ENCODE peak calls at places on chromosome 4, in five cellular contexts. B is astrocyte of the spinal cord, L is heart left ventricle, H is fibroblast of lung, X is tibial nerve. P is an unnamed sample.

GRCh38 chr4:2835978-2836377 is 7.7 kb upstream of the ADD1 start:
- DNase-seq in B (no peak), L (no peak), H (no peak), X (peak), P (no peak)

GRCh38 chr4:116101321-116101720 is 984.1 kb downstream of the TRAM1L1 start:
- DNase-seq in B (no peak), L (no peak), H (no peak), X (no peak), P (no peak)

GRCh38 chr4:86055898-86056297 is 304.0 kb downstream of the MAPK10 start:
- DNase-seq in B (peak), L (no peak), H (peak), X (no peak), P (no peak)

GRCh38 chr4:143308377-143308776 is 28.3 kb upstream of the GAB1 start:
- DNase-seq in B (no peak), L (no peak), H (no peak), X (no peak), P (no peak)

GRCh38 chr4:169311643-169312365 is 41.0 kb upstream of the SH3RF1 start:
- DNase-seq in B (peak), L (peak), H (peak), X (no peak), P (peak)

GRCh38 chr4:181890031-181890430 is 353.2 kb upstream of the TENM3 start:
- DNase-seq in B (no peak), L (no peak), H (no peak), X (no peak), P (no peak)

GRCh38 chr4:87188063-87188462 is 32.4 kb downstream of the KLHL8 start:
- DNase-seq in B (peak), L (no peak), H (no peak), X (no peak), P (no peak)

GRCh38 chr4:40923326-40924095 is 173.8 kb downstream of the NSUN7 start:
- DNase-seq in B (no peak), L (no peak), H (no peak), X (no peak), P (no peak)

GRCh38 chr4:128390475-128390996 is 102.9 kb upstream of the PGRMC2 start:
- DNase-seq in B (no peak), L (no peak), H (no peak), X (no peak), P (no peak)

GRCh38 chr4:147194107-147194506 is 248.4 kb upstream of the TTC29 start:
- DNase-seq in B (no peak), L (peak), H (peak), X (no peak), P (no peak)

GRCh38 chr4:23384741-23385140 is 505.1 kb downstream of the PPARGC1A start:
- DNase-seq in B (peak), L (no peak), H (peak), X (no peak), P (no peak)

GRCh38 chr4:31237242-31237641 is 517.1 kb downstream of the PCDH7 start:
- DNase-seq in B (peak), L (no peak), H (peak), X (no peak), P (no peak)

GRCh38 chr4:139317635-139318034 is 15.4 kb upstream of the NDUFC1 start:
- DNase-seq in B (no peak), L (no peak), H (no peak), X (no peak), P (no peak)

GRCh38 chr4:145843148-145843547 is 95.5 kb downstream of the ZNF827 start:
- DNase-seq in B (peak), L (no peak), H (peak), X (no peak), P (no peak)

GRCh38 chr4:70993181-70994068 is at the start of gene DCK:
- DNase-seq in B (peak), L (peak), H (peak), X (peak), P (peak)

GRCh38 chr4:176838611-176839411 is 46.1 kb upstream of the VEGFC start:
- DNase-seq in B (peak), L (peak), H (peak), X (no peak), P (no peak)

GRCh38 chr4:26871611-26872010 is 11.0 kb downstream of the STIM2 start:
- DNase-seq in B (no peak), L (no peak), H (peak), X (no peak), P (no peak)

GRCh38 chr4:70559216-70559830 is 32.7 kb upstream of the AMBN start:
- DNase-seq in B (peak), L (peak), H (peak), X (no peak), P (peak)

GRCh38 chr4:1744552-1744951 is 23.2 kb downstream of the TACC3 start:
- DNase-seq in B (no peak), L (no peak), H (no peak), X (no peak), P (no peak)

GRCh38 chr4:3215256-3215655 is 33.7 kb upstream of the MSANTD1 start:
- DNase-seq in B (no peak), L (no peak), H (no peak), X (no peak), P (peak)

GRCh38 chr4:1373892-1374705 is 27.1 kb downstream of the UVSSA start:
- DNase-seq in B (no peak), L (no peak), H (no peak), X (no peak), P (peak)

GRCh38 chr4:157076578-157076947 is 613 bp downstream of the GLRB start:
- DNase-seq in B (no peak), L (no peak), H (no peak), X (no peak), P (peak)

GRCh38 chr4:95580226-95580625 is 31.5 kb upstream of the UNC5C start:
- DNase-seq in B (no peak), L (no peak), H (no peak), X (no peak), P (no peak)

GRCh38 chr4:153573881-153574807 is 108.0 kb downstream of the TMEM131L start:
- DNase-seq in B (peak), L (peak), H (peak), X (peak), P (no peak)

DNA sequence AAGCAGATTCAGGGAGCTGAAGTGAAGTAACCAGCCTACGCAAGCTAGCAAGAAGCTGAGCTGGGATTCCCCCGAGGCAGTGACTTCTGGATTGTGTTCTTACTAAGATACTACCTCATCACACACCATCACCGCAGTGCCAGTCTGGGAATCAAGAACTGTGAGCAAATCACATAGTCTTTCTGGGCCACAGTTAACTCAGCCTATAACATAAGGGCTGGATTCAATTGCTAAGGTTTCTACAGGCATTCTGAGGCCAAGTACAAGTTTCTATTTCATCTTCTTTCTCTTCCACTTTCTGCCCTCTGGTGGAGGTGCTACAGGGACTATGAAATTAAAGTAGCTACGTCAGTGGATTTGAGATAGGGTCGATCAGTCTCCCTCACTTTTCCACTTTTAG is 1.4 kb upstream of the CORIN start:
- DNase-seq in B (peak), L (no peak), H (peak), X (no peak), P (peak)
- TF ChIP-seq CTCF in B (peak), L (peak), H (peak), X (no peak), P (no peak)

DNA sequence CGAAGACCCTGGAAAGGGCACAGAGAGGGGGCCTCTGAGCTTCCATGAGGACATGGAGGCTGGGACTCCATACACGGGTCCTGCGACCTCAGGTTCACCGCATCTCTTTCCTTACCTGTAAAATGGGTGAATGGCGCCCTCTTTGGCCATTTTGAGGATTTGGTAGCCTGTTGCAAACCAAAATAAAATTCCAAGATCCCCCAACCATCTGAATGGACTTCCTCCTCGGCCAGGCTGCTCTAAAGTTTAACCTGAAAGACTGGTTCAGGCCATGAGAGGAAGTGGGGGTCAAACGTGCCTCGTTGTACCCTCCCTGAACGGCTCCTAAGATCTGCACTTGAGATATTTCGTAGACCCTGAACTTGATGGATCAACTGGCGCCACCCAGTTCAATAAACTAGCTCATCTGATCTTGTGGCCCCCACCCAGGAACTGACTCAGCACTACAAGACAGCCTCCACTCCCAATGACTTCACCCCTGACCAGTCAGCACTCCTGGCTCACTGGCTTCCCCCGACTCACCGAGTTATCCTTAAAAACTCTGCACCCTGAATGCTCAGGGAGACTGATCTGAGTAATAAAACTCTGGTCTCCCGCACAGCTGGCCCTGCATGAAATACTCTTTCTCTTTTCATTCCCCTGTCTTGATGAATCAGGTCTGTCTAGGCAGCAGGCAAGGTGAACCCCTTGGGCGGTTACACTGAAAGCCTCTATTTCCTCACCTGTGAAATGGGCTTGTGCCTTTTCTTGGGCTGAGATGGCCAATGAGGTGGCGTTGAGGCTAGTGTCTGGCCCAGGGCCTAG is 32.9 kb upstream of the GPR78 start:
- DNase-seq in B (no peak), L (no peak), H (peak), X (no peak), P (no peak)
- TF ChIP-seq CTCF in B (peak), L (peak), H (peak), X (no peak), P (no peak)

GRCh38 chr4:83252782-83253405 is 31.7 kb downstream of the COQ2 start:
- DNase-seq in B (peak), L (peak), H (peak), X (no peak), P (peak)
- TF ChIP-seq CTCF in B (peak), L (peak), H (peak), X (peak), P (peak)

DNA sequence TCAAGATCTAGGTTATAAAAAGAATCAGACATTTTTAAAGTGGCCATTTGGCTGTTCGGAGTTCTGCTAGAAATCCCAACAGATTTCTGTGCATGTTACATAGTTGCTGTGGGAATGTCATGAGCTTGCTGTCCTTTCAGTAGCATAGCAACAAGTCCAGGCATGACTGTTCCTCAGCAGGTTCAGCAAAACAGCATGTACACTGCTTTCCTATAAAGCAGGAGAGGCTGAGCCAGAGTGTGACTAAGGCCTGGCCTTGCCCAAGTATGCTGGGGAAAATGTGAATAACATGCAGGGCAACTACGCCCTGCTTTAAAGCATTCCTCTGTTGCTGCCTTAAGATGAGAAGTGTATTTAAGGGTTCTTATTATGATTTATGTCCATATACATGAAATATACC is 217.1 kb upstream of the SMIM31 start:
- DNase-seq in B (peak), L (no peak), H (peak), X (no peak), P (no peak)
- TF ChIP-seq CTCF in B (no peak), L (no peak), H (no peak), X (no peak), P (no peak)

GRCh38 chr4:159483110-159483509 is 380.2 kb downstream of the RAPGEF2 start:
- DNase-seq in B (no peak), L (no peak), H (no peak), X (no peak), P (no peak)

GRCh38 chr4:159484861-159485260 is 382.0 kb downstream of the RAPGEF2 start:
- DNase-seq in B (no peak), L (no peak), H (no peak), X (no peak), P (no peak)

GRCh38 chr4:159481936-159482335 is 379.1 kb downstream of the RAPGEF2 start:
- DNase-seq in B (no peak), L (no peak), H (no peak), X (no peak), P (no peak)

GRCh38 chr4:159484049-159484448 is 381.2 kb downstream of the RAPGEF2 start:
- DNase-seq in B (peak), L (no peak), H (peak), X (no peak), P (no peak)

DNA sequence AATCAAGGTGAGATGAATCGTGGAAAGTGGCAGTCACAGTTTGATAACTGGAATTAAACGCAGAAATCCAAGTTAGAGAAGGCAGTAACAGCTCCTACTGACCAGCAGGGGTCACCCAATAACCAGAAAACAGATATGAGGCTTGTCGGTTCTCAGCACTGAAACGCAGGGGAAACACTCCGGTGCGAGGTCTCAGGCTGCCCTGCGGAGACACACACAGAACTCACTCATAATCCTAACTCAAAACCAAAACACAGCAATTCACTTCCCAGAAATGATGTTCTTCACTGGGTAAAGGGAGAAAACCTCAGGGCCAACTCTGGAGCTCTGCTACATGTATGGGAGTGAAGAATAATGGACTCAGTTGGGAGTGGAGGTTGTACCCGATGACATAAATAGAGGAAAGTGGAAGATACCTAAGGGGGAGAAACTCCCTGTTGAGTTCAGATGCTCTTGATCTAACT is 384.4 kb downstream of the RAPGEF2 start:
- DNase-seq in B (peak), L (peak), H (peak), X (no peak), P (peak)
- TF ChIP-seq CTCF in B (peak), L (peak), H (peak), X (peak), P (peak)

GRCh38 chr4:49032440-49033161 is 46.5 kb downstream of the CWH43 start:
- DNase-seq in B (peak), L (no peak), H (no peak), X (no peak), P (no peak)
- TF ChIP-seq CTCF in B (peak), L (peak), H (peak), X (no peak), P (no peak)

DNA sequence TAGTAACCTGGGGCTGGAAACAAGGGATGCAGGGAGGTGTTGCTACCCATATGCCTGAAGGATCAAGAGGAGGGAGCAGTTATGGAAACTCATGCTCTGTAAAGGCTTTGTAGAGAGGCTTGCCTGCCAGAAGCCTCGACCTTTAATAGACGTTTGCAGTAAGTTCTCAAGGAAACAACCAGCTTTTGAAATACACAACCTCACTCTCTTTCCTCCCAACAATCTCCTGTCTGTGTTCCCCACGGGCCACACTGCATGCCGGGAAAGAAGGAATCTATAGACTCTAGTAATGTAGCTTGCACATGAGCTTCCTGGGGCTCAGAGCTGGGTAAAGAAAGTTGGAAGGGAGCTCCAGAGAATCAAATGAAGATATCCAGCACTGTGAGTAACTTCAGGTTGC is 101.6 kb upstream of the PACRGL start:
- DNase-seq in B (no peak), L (no peak), H (no peak), X (no peak), P (no peak)
- TF ChIP-seq CTCF in B (no peak), L (no peak), H (no peak), X (no peak), P (no peak)

DNA sequence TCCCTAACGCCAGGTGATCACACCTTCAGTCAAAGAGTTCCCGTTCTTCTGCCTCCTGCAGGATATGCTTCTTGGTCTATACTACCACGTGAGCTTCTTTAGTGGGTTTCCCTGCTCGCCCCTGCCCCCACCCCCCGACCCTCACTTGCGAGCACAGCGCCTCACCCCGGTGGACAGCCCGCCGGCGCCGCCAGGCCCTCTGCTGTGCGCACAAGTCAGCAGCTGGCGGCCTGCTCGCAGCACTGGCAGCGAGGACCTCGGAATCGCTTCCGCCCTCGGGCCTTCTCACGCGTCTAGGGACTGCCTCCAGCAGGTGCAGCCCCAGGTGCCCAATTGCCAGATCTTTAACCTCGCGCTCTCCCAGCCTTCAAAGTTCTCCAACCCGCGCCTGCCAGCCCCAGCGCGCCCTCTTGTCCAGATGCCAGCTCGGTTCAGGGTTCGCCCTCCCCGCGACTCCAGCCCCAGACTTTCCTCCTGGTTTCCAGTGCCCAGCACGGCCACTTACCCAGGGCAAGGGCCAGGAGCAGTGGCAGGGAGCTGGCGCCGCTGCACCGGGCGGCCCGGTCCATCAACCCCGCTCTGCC is 474 bp downstream of the BTC start:
- DNase-seq in B (peak), L (peak), H (peak), X (no peak), P (peak)
- TF ChIP-seq CTCF in B (peak), L (no peak), H (peak), X (no peak), P (no peak)